ENCODE peak calls at places on chromosomes 4 and X, in ten cellular contexts. M is NB4, V is cardiac muscle cell, D is PC-9, Z is vagina, P is AG09309, B is A673, J is A549, H is adrenal gland, R is breast epithelium. A is an unnamed sample.

GRCh38 chr4:109729155-109729562 is 711 bp downstream of the PLA2G12A start:
- DNase-seq in M (peak; percentile 43), V (peak; percentile 32), D (no peak), Z (no peak), P (no peak), B (peak; percentile 17), J (peak; percentile 1), H (peak; percentile 47), R (no peak), A (peak; percentile 16)

GRCh38 chr4:48642421-48643144 is 137.5 kb downstream of the FRYL start:
- DNase-seq in M (no peak), V (peak; percentile 52), D (no peak), Z (no peak), P (no peak), B (no peak), J (no peak), H (no peak), R (no peak), A (peak; percentile 50)

GRCh38 chr4:114343015-114343414 is 255.6 kb upstream of the UGT8 start:
- DNase-seq in M (no peak), V (no peak), D (no peak), Z (no peak), P (no peak), B (no peak), J (no peak), H (no peak), R (no peak), A (no peak)

GRCh38 chr4:98581126-98581525 is 77.3 kb downstream of the TSPAN5 start:
- DNase-seq in M (no peak), V (no peak), D (no peak), Z (no peak), P (no peak), B (no peak), J (no peak), H (no peak), R (no peak), A (no peak)

GRCh38 chr4:82739292-82740190 is 59.1 kb downstream of the SCD5 start:
- DNase-seq in M (peak; percentile 80), V (peak; percentile 81), D (no peak), Z (no peak), P (no peak), B (peak; percentile 63), J (peak; percentile 70), H (peak; percentile 61), R (peak; percentile 72), A (peak; percentile 77)

GRCh38 chr4:120144634-120145033 is 78.0 kb upstream of the MAD2L1 start:
- DNase-seq in M (no peak), V (no peak), D (no peak), Z (no peak), P (no peak), B (no peak), J (no peak), H (no peak), R (no peak), A (no peak)

GRCh38 chr4:68962868-68963267 is 11.3 kb upstream of the UGT2A3 start:
- DNase-seq in M (no peak), V (no peak), D (no peak), Z (no peak), P (no peak), B (no peak), J (no peak), H (no peak), R (no peak), A (no peak)

GRCh38 chr4:140047017-140047640 is 106.9 kb downstream of the MAML3 start:
- DNase-seq in M (no peak), V (peak; percentile 67), D (peak; percentile 65), Z (no peak), P (no peak), B (no peak), J (no peak), H (no peak), R (no peak), A (peak; percentile 54)

GRCh38 chrX:5708209-5708608 is 520.5 kb downstream of the NLGN4X start:
- DNase-seq in M (no peak), V (no peak), D (no peak), Z (no peak), P (no peak), B (peak; percentile 84), J (no peak), H (no peak), R (no peak), A (no peak)

GRCh38 chr4:83170952-83171399 is 56.4 kb upstream of the PLAC8 start:
- DNase-seq in M (no peak), V (no peak), D (no peak), Z (no peak), P (no peak), B (no peak), J (no peak), H (no peak), R (no peak), A (peak; percentile 8)

GRCh38 chrX:130728208-130728607 is 174.8 kb downstream of the ENOX2 start:
- DNase-seq in M (no peak), V (peak; percentile 29), D (peak; percentile 9), Z (no peak), P (no peak), B (no peak), J (no peak), H (peak; percentile 29), R (no peak), A (peak; percentile 28)

GRCh38 chrX:18894156-18894555 is 89.8 kb downstream of the PHKA2 start:
- DNase-seq in M (no peak), V (no peak), D (no peak), Z (no peak), P (no peak), B (no peak), J (no peak), H (no peak), R (no peak), A (no peak)
- TF ChIP-seq CTCF in M (no peak), V (no peak), D (no peak), Z (no peak), P (no peak), B (no peak), J (no peak), H (no peak), R (no peak), A (no peak)

GRCh38 chrX:57074458-57074857 is 46.9 kb downstream of the SPIN2B start:
- DNase-seq in M (no peak), V (no peak), D (no peak), Z (no peak), P (no peak), B (no peak), J (no peak), H (no peak), R (no peak), A (no peak)
- H3K4me3 ChIP-seq in M (no peak overlapping the region), V (no peak overlapping the region), D (no peak overlapping the region), Z (no peak overlapping the region), P (no peak overlapping the region), B (no peak overlapping the region), J (no peak overlapping the region), H (no peak overlapping the region), R (no peak overlapping the region), A (no peak overlapping the region)

GRCh38 chr4:6716018-6716911 is at the start of gene BLOC1S4:
- DNase-seq in M (peak; percentile 98), V (peak; percentile 95), D (peak; percentile 87), Z (no peak), P (peak; percentile 70), B (peak; percentile 94), J (peak; percentile 82), H (peak; percentile 82), R (peak; percentile 80), A (peak; percentile 94)
- TF ChIP-seq CTCF in M (no peak), V (peak; percentile 12), D (no peak), Z (no peak), P (no peak), B (no peak), J (no peak), H (peak; percentile 23), R (peak; percentile 32), A (no peak)

DNA sequence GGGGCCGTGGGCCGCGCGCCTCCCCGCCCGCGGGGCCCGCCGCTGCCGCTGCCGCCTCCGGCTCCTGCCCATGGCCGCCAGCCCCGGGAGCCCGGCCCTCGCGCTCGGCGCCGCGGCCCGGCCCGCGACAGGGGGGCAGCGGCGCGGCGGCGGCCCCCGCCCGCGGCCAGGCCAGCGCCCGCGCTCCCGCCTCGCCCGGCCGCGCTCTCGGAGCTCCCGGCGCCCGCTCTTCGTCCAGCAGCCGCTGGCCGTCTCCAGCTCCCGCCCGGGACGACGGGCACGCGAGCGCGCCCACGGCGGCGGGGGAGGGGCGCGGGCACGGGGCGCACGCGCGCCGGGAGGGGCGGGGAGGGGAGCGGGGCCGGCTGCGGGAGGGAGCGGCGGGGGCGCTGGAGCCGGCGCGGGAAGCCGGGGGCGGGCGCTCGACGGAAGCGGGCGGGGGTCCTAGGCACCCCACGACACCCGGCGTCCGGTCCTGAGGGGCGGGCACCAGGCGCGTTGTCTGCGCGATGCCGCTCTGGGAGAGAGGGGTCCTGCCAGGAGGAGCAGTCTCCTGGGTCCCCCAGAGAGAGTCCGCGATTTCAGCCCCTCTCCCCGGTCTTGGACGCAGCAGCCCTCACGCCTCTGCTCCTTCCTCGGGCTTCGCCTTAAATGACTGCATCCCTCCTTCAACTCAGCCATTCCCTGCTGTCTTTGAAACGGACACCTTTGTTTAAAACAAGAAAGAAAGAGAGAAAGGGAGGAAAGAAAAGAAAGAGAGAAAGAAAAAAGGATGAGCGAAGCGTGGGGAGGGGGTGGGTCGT is 489 bp upstream of the PDZD4 start:
- DNase-seq in M (no peak), V (no peak), D (no peak), Z (no peak), P (no peak), B (no peak), J (no peak), H (no peak), R (no peak), A (no peak)
- H3K4me3 ChIP-seq in M (no peak overlapping the region), V (no peak overlapping the region), D (no peak overlapping the region), Z (peak overlapping the region; percentile 30), P (no peak overlapping the region), B (peak overlapping the region; percentile 47), J (peak overlapping the region; percentile 60), H (no peak overlapping the region), R (no peak overlapping the region), A (no peak overlapping the region)

GRCh38 chrX:17697191-17697590 is 40.1 kb upstream of the SCML1 start:
- DNase-seq in M (peak; percentile 19), V (peak; percentile 51), D (no peak), Z (no peak), P (no peak), B (peak; percentile 6), J (no peak), H (no peak), R (no peak), A (peak; percentile 39)
- TF ChIP-seq CTCF in M (no peak), V (no peak), D (no peak), Z (no peak), P (peak; percentile 10), B (no peak), J (no peak), H (no peak), R (no peak), A (no peak)

A was measured in fibroblast of pulmonary artery.